ENCODE peak calls at places on chromosomes 16 and 17, in six cellular contexts. Y is HT1080, D is COR-L47, L is MCF 10A, F is endothelial cell, G is NCI-H748 treated with DMSO at 0.1 percent for 48 hours. Q is an unnamed sample.

GRCh38 chr16:1280783-1281182 is 24.9 kb downstream of the TPSD1 start:
- DNase-seq in Y (no peak), D (no peak), L (no peak), F (no peak), G (no peak), Q (no peak)

GRCh38 chr17:30379303-30380105 is 777 bp downstream of the CPD start:
- DNase-seq in Y (no peak), D (no peak), L (peak), F (peak), G (no peak), Q (peak)

GRCh38 chr16:48276102-48276501 is 28.8 kb upstream of the ABCC11 start:
- DNase-seq in Y (no peak), D (no peak), L (no peak), F (no peak), G (no peak), Q (no peak)

GRCh38 chr17:79781691-79782575 is 4.0 kb downstream of the CBX2 start:
- DNase-seq in Y (no peak), D (no peak), L (no peak), F (no peak), G (no peak), Q (no peak)

GRCh38 chr17:41442772-41443171 is 2.0 kb upstream of the KRT38 start:
- DNase-seq in Y (peak), D (no peak), L (peak), F (no peak), G (no peak), Q (no peak)

GRCh38 chr17:57925361-57925990 is 29.7 kb downstream of the CUEDC1 start:
- DNase-seq in Y (no peak), D (no peak), L (no peak), F (no peak), G (no peak), Q (no peak)

GRCh38 chr16:74892574-74893461 is 92.1 kb downstream of the WDR59 start:
- DNase-seq in Y (no peak), D (no peak), L (no peak), F (no peak), G (no peak), Q (no peak)

GRCh38 chr17:72419866-72420774 is 299.3 kb downstream of the SOX9 start:
- DNase-seq in Y (no peak), D (no peak), L (peak), F (no peak), G (no peak), Q (no peak)

GRCh38 chr17:44417553-44417952 is 28.1 kb upstream of the ITGA2B start:
- DNase-seq in Y (peak), D (no peak), L (peak), F (no peak), G (no peak), Q (no peak)

GRCh38 chr17:78168906-78169793 is 769 bp downstream of the SYNGR2 start:
- DNase-seq in Y (peak), D (peak), L (peak), F (peak), G (peak), Q (no peak)

GRCh38 chr17:57397402-57397801 is 141.1 kb downstream of the MSI2 start:
- DNase-seq in Y (no peak), D (no peak), L (no peak), F (no peak), G (no peak), Q (no peak)

GRCh38 chr16:80664798-80665197 is 124.0 kb downstream of the DYNLRB2 start:
- DNase-seq in Y (no peak), D (no peak), L (no peak), F (no peak), G (no peak), Q (no peak)

GRCh38 chr16:17277981-17278381 is 192.8 kb downstream of the XYLT1 start:
- DNase-seq in Y (no peak), D (no peak), L (no peak), F (peak), G (no peak), Q (peak)

GRCh38 chr16:80824623-80825364 is 20.4 kb upstream of the CDYL2 start:
- DNase-seq in Y (peak), D (peak), L (peak), F (peak), G (peak), Q (no peak)

GRCh38 chr16:85306071-85306792 is 194.0 kb upstream of the CIBAR2 start:
- DNase-seq in Y (peak), D (no peak), L (peak), F (no peak), G (no peak), Q (peak)

GRCh38 chr17:7139400-7139799 is 24.8 kb upstream of the ASGR2 start:
- DNase-seq in Y (no peak), D (no peak), L (no peak), F (no peak), G (no peak), Q (no peak)

GRCh38 chr17:76197911-76198310 is 42.4 kb downstream of the RNF157 start:
- DNase-seq in Y (no peak), D (no peak), L (no peak), F (no peak), G (no peak), Q (no peak)